ENCODE peak calls at places on chromosomes 13 and 19, in eight cellular contexts. One of them, this sample, is unnamed.

GRCh38 chr19:41551711-41552110 is 24.3 kb upstream of the CEACAM21 start:
- DNase-seq in trophoblast cell: no peak
- DNase-seq in stimulated activated CD4-positive, alpha-beta T cell treated with anti-CD3 and anti-CD28 coated beads, TNF-alpha, amount 100 ng/mL, for 24 hours: no peak
- DNase-seq in NCI-H2081: no peak
- DNase-seq in heart left ventricle: no peak
- DNase-seq in thoracic aorta: no peak
- DNase-seq in stomach: no peak
- DNase-seq in GM03348: no peak
- DNase-seq in this sample: no peak

GRCh38 chr19:32558607-32559228 is 22.3 kb upstream of the PDCD5 start:
- DNase-seq in heart left ventricle: no peak
- DNase-seq in stimulated activated CD4-positive, alpha-beta T cell treated with anti-CD3 and anti-CD28 coated beads, TNF-alpha, amount 100 ng/mL, for 24 hours: no peak
- DNase-seq in trophoblast cell: peak; percentile 39
- DNase-seq in thoracic aorta: no peak
- DNase-seq in stomach: no peak
- DNase-seq in NCI-H2081: no peak
- DNase-seq in GM03348: no peak
- DNase-seq in this sample: no peak

GRCh38 chr13:30346159-30346788 is 38.9 kb upstream of the KATNAL1 start:
- DNase-seq in stomach: peak; percentile 59
- DNase-seq in heart left ventricle: no peak
- DNase-seq in GM03348: no peak
- DNase-seq in trophoblast cell: no peak
- DNase-seq in stimulated activated CD4-positive, alpha-beta T cell treated with anti-CD3 and anti-CD28 coated beads, TNF-alpha, amount 100 ng/mL, for 24 hours: no peak
- DNase-seq in thoracic aorta: no peak
- DNase-seq in NCI-H2081: no peak
- DNase-seq in this sample: no peak

GRCh38 chr13:112522578-112522977 is 65.4 kb downstream of the TUBGCP3 start:
- DNase-seq in NCI-H2081: no peak
- DNase-seq in trophoblast cell: no peak
- DNase-seq in heart left ventricle: no peak
- DNase-seq in thoracic aorta: no peak
- DNase-seq in stimulated activated CD4-positive, alpha-beta T cell treated with anti-CD3 and anti-CD28 coated beads, TNF-alpha, amount 100 ng/mL, for 24 hours: no peak
- DNase-seq in stomach: no peak
- DNase-seq in GM03348: no peak
- DNase-seq in this sample: no peak

GRCh38 chr19:873084-874019 is 13.9 kb downstream of the CFD start:
- DNase-seq in GM03348: peak; percentile 56
- DNase-seq in trophoblast cell: no peak
- DNase-seq in thoracic aorta: no peak
- DNase-seq in stomach: no peak
- DNase-seq in heart left ventricle: no peak
- DNase-seq in stimulated activated CD4-positive, alpha-beta T cell treated with anti-CD3 and anti-CD28 coated beads, TNF-alpha, amount 100 ng/mL, for 24 hours: no peak
- DNase-seq in NCI-H2081: no peak
- DNase-seq in this sample: no peak

GRCh38 chr13:98246538-98247172 is 69.6 kb upstream of the RNF113B start:
- DNase-seq in heart left ventricle: no peak
- DNase-seq in stimulated activated CD4-positive, alpha-beta T cell treated with anti-CD3 and anti-CD28 coated beads, TNF-alpha, amount 100 ng/mL, for 24 hours: no peak
- DNase-seq in trophoblast cell: peak; percentile 60
- DNase-seq in stomach: no peak
- DNase-seq in thoracic aorta: no peak
- DNase-seq in GM03348: no peak
- DNase-seq in NCI-H2081: peak; percentile 18
- DNase-seq in this sample: no peak

GRCh38 chr13:40271511-40271910 is 394.9 kb downstream of the FOXO1 start:
- DNase-seq in stimulated activated CD4-positive, alpha-beta T cell treated with anti-CD3 and anti-CD28 coated beads, TNF-alpha, amount 100 ng/mL, for 24 hours: no peak
- DNase-seq in stomach: no peak
- DNase-seq in heart left ventricle: peak; percentile 50
- DNase-seq in GM03348: no peak
- DNase-seq in thoracic aorta: no peak
- DNase-seq in NCI-H2081: no peak
- DNase-seq in trophoblast cell: no peak
- DNase-seq in this sample: peak; percentile 20

GRCh38 chr19:17902701-17903100 is 30.1 kb upstream of the CCDC124 start:
- DNase-seq in stomach: no peak
- DNase-seq in stimulated activated CD4-positive, alpha-beta T cell treated with anti-CD3 and anti-CD28 coated beads, TNF-alpha, amount 100 ng/mL, for 24 hours: no peak
- DNase-seq in NCI-H2081: no peak
- DNase-seq in thoracic aorta: no peak
- DNase-seq in GM03348: peak; percentile 49
- DNase-seq in trophoblast cell: peak; percentile 50
- DNase-seq in heart left ventricle: no peak
- DNase-seq in this sample: no peak

This sample was measured in glomerular endothelial cell.